ENCODE peak calls at places on chromosomes 13 and 19, in four cellular contexts. One of them, this sample, is unnamed.
A peak's percentile ranks its signal among the peaks of the same experiment; 100 is the strongest.

GRCh38 chr13:24308068-24308445 is 1.3 kb upstream of the C1QTNF9 start:
- DNase-seq in RWPE1: no peak
- DNase-seq in kidney: no peak
- DNase-seq in tibial artery: no peak
- DNase-seq in this sample: no peak

GRCh38 chr13:79767126-79767525 is 286.2 kb downstream of the NDFIP2 start:
- DNase-seq in RWPE1: no peak
- DNase-seq in tibial artery: no peak
- DNase-seq in kidney: no peak
- DNase-seq in this sample: no peak

GRCh38 chr19:15934332-15935078 is at the start of gene CYP4F11:
- DNase-seq in kidney: no peak
- DNase-seq in tibial artery: peak; percentile 89
- DNase-seq in RWPE1: peak; percentile 89
- DNase-seq in this sample: peak; percentile 57

GRCh38 chr13:52348081-52348480 is 57.9 kb downstream of the THSD1 start:
- DNase-seq in tibial artery: no peak
- DNase-seq in RWPE1: peak; percentile 27
- DNase-seq in kidney: no peak
- DNase-seq in this sample: peak; percentile 42

GRCh38 chr19:3338541-3339181 is 27.7 kb upstream of the NFIC start:
- DNase-seq in RWPE1: no peak
- DNase-seq in tibial artery: peak; percentile 93
- DNase-seq in kidney: peak; percentile 84
- DNase-seq in this sample: peak; percentile 80

GRCh38 chr13:38902551-38902950 is 88.1 kb downstream of the STOML3 start:
- DNase-seq in kidney: no peak
- DNase-seq in tibial artery: no peak
- DNase-seq in RWPE1: peak; percentile 42
- DNase-seq in this sample: no peak

GRCh38 chr13:101649490-101650126 is 197.1 kb downstream of the ITGBL1 start:
- DNase-seq in RWPE1: peak; percentile 83
- DNase-seq in kidney: no peak
- DNase-seq in tibial artery: no peak
- DNase-seq in this sample: no peak

GRCh38 chr13:31001647-31002046 is 69.2 kb downstream of the TEX26 start:
- DNase-seq in RWPE1: no peak
- DNase-seq in kidney: no peak
- DNase-seq in tibial artery: no peak
- DNase-seq in this sample: no peak

GRCh38 chr19:55913643-55914268 is 18.4 kb downstream of the NLRP13 start:
- DNase-seq in tibial artery: no peak
- DNase-seq in kidney: no peak
- DNase-seq in RWPE1: no peak
- DNase-seq in this sample: no peak

GRCh38 chr19:51687791-51688664 is 5.1 kb upstream of the SPACA6 start:
- DNase-seq in tibial artery: peak; percentile 90
- DNase-seq in RWPE1: peak; percentile 53
- DNase-seq in kidney: peak; percentile 90
- DNase-seq in this sample: no peak

GRCh38 chr13:36154567-36155231 is 23.5 kb upstream of the DCLK1 start:
- DNase-seq in RWPE1: no peak
- DNase-seq in tibial artery: no peak
- DNase-seq in kidney: peak; percentile 74
- DNase-seq in this sample: no peak

GRCh38 chr13:49308104-49308875 is 60.6 kb downstream of the CDADC1 start:
- DNase-seq in kidney: peak; percentile 88
- DNase-seq in tibial artery: peak; percentile 96
- DNase-seq in RWPE1: no peak
- DNase-seq in this sample: peak; percentile 68

GRCh38 chr19:40339018-40339728 is 9.0 kb downstream of the C19orf47 start:
- DNase-seq in RWPE1: no peak
- DNase-seq in kidney: no peak
- DNase-seq in tibial artery: no peak
- DNase-seq in this sample: no peak

GRCh38 chr19:54172764-54173699 is at the start of gene TMC4:
- DNase-seq in tibial artery: no peak
- DNase-seq in RWPE1: peak; percentile 69
- DNase-seq in kidney: peak; percentile 88
- DNase-seq in this sample: no peak

GRCh38 chr13:21014666-21015170 is 46.7 kb downstream of the LATS2 start:
- DNase-seq in kidney: peak; percentile 79
- DNase-seq in RWPE1: no peak
- DNase-seq in tibial artery: peak; percentile 84
- DNase-seq in this sample: no peak
- H3K27ac ChIP-seq in kidney: peak overlapping the region; percentile 70
- H3K27ac ChIP-seq in RWPE1: no peak overlapping the region
- H3K27ac ChIP-seq in tibial artery: peak overlapping the region; percentile 51
- H3K27ac ChIP-seq in this sample: peak overlapping the region; percentile 39

GRCh38 chr13:50396001-50396400 is 380.8 kb downstream of the KCNRG start:
- DNase-seq in RWPE1: peak; percentile 72
- DNase-seq in kidney: no peak
- DNase-seq in tibial artery: no peak
- DNase-seq in this sample: no peak
- H3K27ac ChIP-seq in RWPE1: peak overlapping the region; percentile 92
- H3K27ac ChIP-seq in kidney: no peak overlapping the region
- H3K27ac ChIP-seq in tibial artery: no peak overlapping the region
- H3K27ac ChIP-seq in this sample: no peak overlapping the region

GRCh38 chr19:4537953-4538600 is 1.8 kb downstream of the LRG1 start:
- DNase-seq in RWPE1: no peak
- DNase-seq in tibial artery: no peak
- DNase-seq in kidney: no peak
- DNase-seq in this sample: no peak

GRCh38 chr19:4538601-4538954 is 1.3 kb downstream of the LRG1 start:
- DNase-seq in tibial artery: no peak
- DNase-seq in RWPE1: no peak
- DNase-seq in kidney: no peak
- DNase-seq in this sample: no peak

GRCh38 chr19:4534836-4535658 is at the start of gene PLIN5:
- DNase-seq in tibial artery: no peak
- DNase-seq in RWPE1: peak; percentile 77
- DNase-seq in kidney: peak; percentile 95
- DNase-seq in this sample: peak; percentile 74

GRCh38 chr19:4539169-4539696 is 603 bp downstream of the LRG1 start:
- DNase-seq in tibial artery: no peak
- DNase-seq in kidney: no peak
- DNase-seq in RWPE1: no peak
- DNase-seq in this sample: no peak

GRCh38 chr19:4536798-4537197 is 1.8 kb upstream of the PLIN5 start:
- DNase-seq in tibial artery: no peak
- DNase-seq in kidney: no peak
- DNase-seq in RWPE1: no peak
- DNase-seq in this sample: no peak
- H3K27ac ChIP-seq in tibial artery: no peak overlapping the region
- H3K27ac ChIP-seq in kidney: no peak overlapping the region
- H3K27ac ChIP-seq in RWPE1: no peak overlapping the region
- H3K27ac ChIP-seq in this sample: peak overlapping the region; percentile 2

DNA sequence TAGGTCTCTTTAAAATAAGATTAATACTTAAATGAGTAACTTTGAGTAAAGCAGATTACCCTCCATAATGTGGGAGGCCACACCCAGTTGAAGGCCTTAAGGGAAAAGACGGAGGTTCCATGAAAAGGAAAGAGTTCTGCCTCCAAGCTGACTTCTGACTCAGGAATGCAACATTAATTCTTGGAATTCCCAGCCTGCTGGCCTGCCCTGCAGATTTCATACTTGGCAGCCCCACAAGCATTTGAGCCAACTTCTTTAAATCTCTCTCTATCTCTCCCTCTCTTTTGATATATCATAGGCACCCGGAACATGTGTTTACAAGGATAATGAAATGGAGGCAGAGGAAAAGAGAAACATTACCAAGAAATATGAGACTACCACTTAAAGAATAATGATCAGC is 902.3 kb upstream of the MIR17HG start:
- DNase-seq in tibial artery: no peak
- DNase-seq in RWPE1: peak; percentile 73
- DNase-seq in kidney: no peak
- DNase-seq in this sample: no peak
- H3K27ac ChIP-seq in tibial artery: peak overlapping the region; percentile 4
- H3K27ac ChIP-seq in RWPE1: no peak overlapping the region
- H3K27ac ChIP-seq in kidney: no peak overlapping the region
- H3K27ac ChIP-seq in this sample: no peak overlapping the region

GRCh38 chr19:23526302-23526701 is 131.0 kb upstream of the ZNF91 start:
- DNase-seq in kidney: no peak
- DNase-seq in tibial artery: no peak
- DNase-seq in RWPE1: no peak
- DNase-seq in this sample: no peak

GRCh38 chr19:23521471-23521870 is 126.2 kb upstream of the ZNF91 start:
- DNase-seq in kidney: no peak
- DNase-seq in RWPE1: no peak
- DNase-seq in tibial artery: no peak
- DNase-seq in this sample: no peak

GRCh38 chr19:23525265-23525862 is 130.1 kb upstream of the ZNF91 start:
- DNase-seq in kidney: no peak
- DNase-seq in RWPE1: no peak
- DNase-seq in tibial artery: no peak
- DNase-seq in this sample: no peak

GRCh38 chr19:23522431-23522830 is 127.2 kb upstream of the ZNF91 start:
- DNase-seq in tibial artery: no peak
- DNase-seq in kidney: no peak
- DNase-seq in RWPE1: no peak
- DNase-seq in this sample: no peak

DNA sequence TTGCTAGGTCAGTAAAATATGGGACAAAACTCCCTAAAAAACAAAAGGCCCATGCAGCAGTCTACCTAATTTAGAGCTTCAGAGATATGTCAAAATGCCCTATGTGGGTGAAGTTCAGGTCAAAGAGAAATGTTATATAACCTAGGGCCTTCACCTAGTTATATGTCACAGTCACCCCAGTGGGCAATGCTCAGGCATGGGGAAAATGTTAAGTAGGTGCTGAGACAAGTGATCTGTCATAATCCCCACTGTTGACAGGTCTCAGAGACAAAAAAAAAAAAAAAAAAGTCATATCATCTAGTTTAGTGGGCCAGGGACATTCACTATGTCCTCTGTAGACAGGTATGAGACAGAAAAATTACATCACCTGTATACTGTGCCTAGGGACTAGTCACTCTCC is 128.6 kb upstream of the ZNF91 start:
- DNase-seq in kidney: no peak
- DNase-seq in RWPE1: no peak
- DNase-seq in tibial artery: no peak
- DNase-seq in this sample: no peak
- H3K27ac ChIP-seq in kidney: no peak overlapping the region
- H3K27ac ChIP-seq in RWPE1: no peak overlapping the region
- H3K27ac ChIP-seq in tibial artery: no peak overlapping the region
- H3K27ac ChIP-seq in this sample: no peak overlapping the region

GRCh38 chr13:41462427-41462826 is 5.1 kb downstream of the RGCC start:
- DNase-seq in RWPE1: no peak
- DNase-seq in kidney: no peak
- DNase-seq in tibial artery: no peak
- DNase-seq in this sample: no peak

GRCh38 chr13:41461527-41462124 is 4.3 kb downstream of the RGCC start:
- DNase-seq in tibial artery: no peak
- DNase-seq in kidney: no peak
- DNase-seq in RWPE1: no peak
- DNase-seq in this sample: no peak

GRCh38 chr13:41465215-41465907 is 8.0 kb downstream of the RGCC start:
- DNase-seq in tibial artery: no peak
- DNase-seq in kidney: peak; percentile 84
- DNase-seq in RWPE1: peak; percentile 23
- DNase-seq in this sample: peak; percentile 50

GRCh38 chr13:41465965-41466364 is 8.6 kb downstream of the RGCC start:
- DNase-seq in tibial artery: no peak
- DNase-seq in kidney: no peak
- DNase-seq in RWPE1: no peak
- DNase-seq in this sample: no peak

DNA sequence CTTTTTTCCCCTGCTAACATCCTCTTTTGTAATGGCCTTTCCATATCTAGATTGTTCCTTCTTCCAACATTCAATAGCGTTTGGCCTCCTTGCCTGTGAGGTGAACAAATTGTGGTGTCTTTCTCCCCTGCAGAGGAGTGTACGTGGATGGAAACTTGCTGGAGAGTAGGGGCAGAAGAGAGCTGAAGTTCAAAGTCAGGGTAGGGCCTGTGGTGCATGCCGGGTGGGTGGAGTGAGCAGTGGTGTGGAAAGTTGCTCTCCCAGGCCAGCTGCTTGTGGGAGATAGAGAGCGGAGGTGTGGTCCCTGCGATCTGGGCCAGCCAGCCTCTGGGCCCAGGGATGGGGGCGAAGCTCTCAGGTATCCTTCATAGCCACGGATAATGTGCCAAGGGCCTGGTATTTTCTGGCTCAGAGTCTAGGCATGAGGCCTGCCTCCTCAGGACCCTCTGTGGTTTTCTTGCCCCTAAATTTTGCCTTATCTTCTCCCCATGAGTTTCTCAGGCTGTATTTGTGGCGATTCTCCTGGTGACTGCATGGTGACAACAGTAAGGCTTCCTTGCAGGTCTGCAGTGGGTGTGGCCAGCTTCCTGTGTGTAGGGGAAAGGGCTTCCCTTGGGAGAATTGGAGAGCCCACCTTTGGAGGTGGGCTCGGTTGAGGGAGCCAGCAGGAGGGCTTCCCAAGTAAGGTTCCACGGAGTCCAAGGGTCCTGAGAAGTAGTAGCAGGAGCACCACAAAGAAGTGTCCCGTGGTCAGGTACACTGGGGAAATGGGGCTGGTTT is 6.7 kb downstream of the RGCC start:
- DNase-seq in kidney: peak; percentile 37
- DNase-seq in RWPE1: no peak
- DNase-seq in tibial artery: no peak
- DNase-seq in this sample: no peak
- H3K27ac ChIP-seq in kidney: no peak overlapping the region
- H3K27ac ChIP-seq in RWPE1: no peak overlapping the region
- H3K27ac ChIP-seq in tibial artery: no peak overlapping the region
- H3K27ac ChIP-seq in this sample: peak overlapping the region; percentile 54

GRCh38 chr19:47074621-47075020 is 26.2 kb upstream of the TMEM160 start:
- DNase-seq in kidney: peak; percentile 62
- DNase-seq in tibial artery: no peak
- DNase-seq in RWPE1: no peak
- DNase-seq in this sample: no peak
- H3K27ac ChIP-seq in kidney: no peak overlapping the region
- H3K27ac ChIP-seq in tibial artery: no peak overlapping the region
- H3K27ac ChIP-seq in RWPE1: peak overlapping the region; percentile 27
- H3K27ac ChIP-seq in this sample: no peak overlapping the region

DNA sequence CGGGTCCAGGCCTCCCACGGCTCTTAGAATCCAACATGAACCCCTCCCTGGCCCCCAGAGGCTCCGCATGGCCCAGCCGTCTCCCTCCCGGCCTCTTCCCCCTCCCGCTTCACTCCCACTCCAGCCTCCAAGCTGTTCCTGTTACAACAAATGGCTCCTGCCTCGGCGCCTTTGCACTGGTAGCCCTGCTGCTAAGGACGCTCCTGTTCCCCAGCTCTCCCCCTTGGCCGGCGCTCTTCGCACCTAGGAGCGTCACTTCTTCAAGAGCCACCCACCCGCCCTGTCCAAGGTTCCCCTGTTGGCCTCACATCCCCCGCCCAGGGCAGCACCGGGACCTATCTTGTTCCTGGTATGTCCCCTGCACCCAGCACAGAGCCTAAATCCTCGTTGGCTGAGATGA is 9.4 kb downstream of the CCDC124 start:
- DNase-seq in kidney: peak; percentile 74
- DNase-seq in tibial artery: no peak
- DNase-seq in RWPE1: no peak
- DNase-seq in this sample: no peak
- H3K27ac ChIP-seq in kidney: no peak overlapping the region
- H3K27ac ChIP-seq in tibial artery: no peak overlapping the region
- H3K27ac ChIP-seq in RWPE1: peak overlapping the region; percentile 74
- H3K27ac ChIP-seq in this sample: no peak overlapping the region